ENCODE peak calls at places on chromosomes 13 and 19, in five cellular contexts. H is HFF-Myc, S is hypothalamus, N is nucleus accumbens, M is skeletal muscle cell. E is an unnamed sample.

GRCh38 chr13:60617863-60618733 is 221.1 kb downstream of the TDRD3 start:
- DNase-seq in S (no peak), H (no peak), N (no peak), M (no peak), E (no peak)

GRCh38 chr19:7845390-7846179 is 15.6 kb downstream of the EVI5L start:
- DNase-seq in H (no peak), N (no peak), S (no peak), M (no peak), E (no peak)

GRCh38 chr13:43303040-43303729 is 279.8 kb downstream of the DNAJC15 start:
- DNase-seq in M (peak; percentile 33), N (peak; percentile 32), H (peak; percentile 59), S (no peak), E (no peak)

GRCh38 chr13:27631156-27631555 is 9.5 kb downstream of the POLR1D start:
- DNase-seq in M (no peak), N (no peak), H (no peak), S (no peak), E (no peak)

GRCh38 chr13:101654916-101655315 is 202.4 kb downstream of the ITGBL1 start:
- DNase-seq in N (no peak), S (no peak), M (no peak), H (no peak), E (no peak)

GRCh38 chr19:16457195-16457953 is 14.4 kb downstream of the EPS15L1 start:
- DNase-seq in S (no peak), N (no peak), M (peak; percentile 20), H (no peak), E (no peak)

GRCh38 chr13:36919833-36920611 is at the start of gene SMAD9:
- DNase-seq in N (peak; percentile 39), S (peak; percentile 19), M (peak; percentile 35), H (no peak), E (no peak)

GRCh38 chr19:21084343-21084742 is 2.3 kb downstream of the ZNF714 start:
- DNase-seq in N (peak; percentile 1), S (no peak), H (peak; percentile 43), M (peak; percentile 52), E (peak; percentile 6)

GRCh38 chr13:113561417-113562084 is 23.0 kb upstream of the TFDP1 start:
- DNase-seq in N (no peak), M (no peak), S (no peak), H (no peak), E (no peak)

GRCh38 chr19:44782729-44783128 is 5.0 kb downstream of the CBLC start:
- DNase-seq in N (no peak), M (no peak), H (no peak), S (no peak), E (no peak)

GRCh38 chr19:1987197-1988187 is 28.0 kb downstream of the BTBD2 start:
- DNase-seq in N (no peak), M (no peak), S (no peak), H (no peak), E (no peak)

GRCh38 chr19:1619094-1619439 is 13.8 kb upstream of the UQCR11 start:
- DNase-seq in H (no peak), S (no peak), N (no peak), M (no peak), E (no peak)

GRCh38 chr19:50794778-50795664 is 4.8 kb downstream of the ACP4 start:
- DNase-seq in H (peak; percentile 15), M (no peak), S (no peak), N (no peak), E (no peak)

GRCh38 chr13:42893346-42893745 is 98.7 kb downstream of the EPSTI1 start:
- DNase-seq in M (peak; percentile 90), H (no peak), N (no peak), S (no peak), E (no peak)

GRCh38 chr19:54616057-54616456 is 14.2 kb upstream of the LILRB1 start:
- DNase-seq in S (no peak), N (no peak), M (no peak), H (no peak), E (no peak)

GRCh38 chr19:3034845-3035541 is 5.9 kb upstream of the TLE2 start:
- DNase-seq in S (no peak), N (no peak), H (peak; percentile 17), M (peak; percentile 12), E (no peak)

GRCh38 chr19:5943623-5944022 is 29.6 kb downstream of the CAPS start:
- DNase-seq in M (peak; percentile 72), N (no peak), S (no peak), H (no peak), E (no peak)

GRCh38 chr19:30046522-30046921 is 104.5 kb downstream of the URI1 start:
- DNase-seq in M (no peak), N (no peak), H (no peak), S (no peak), E (no peak)

GRCh38 chr13:105037064-105037463 is 1498.4 kb downstream of the EFNB2 start:
- DNase-seq in S (no peak), N (no peak), H (no peak), M (peak; percentile 26), E (no peak)

GRCh38 chr19:32673573-32673972 is 1.4 kb downstream of the ANKRD27 start:
- DNase-seq in H (no peak), S (no peak), N (no peak), M (no peak), E (no peak)

GRCh38 chr13:48629282-48629681 is 24.4 kb upstream of the CYSLTR2 start:
- DNase-seq in S (no peak), M (no peak), N (no peak), H (no peak), E (no peak)

GRCh38 chr13:49060698-49061387 is 85.1 kb downstream of the FNDC3A start:
- DNase-seq in N (no peak), S (no peak), M (no peak), H (no peak), E (no peak)

GRCh38 chr13:46374710-46375109 is 12.3 kb downstream of the RUBCNL start:
- DNase-seq in N (no peak), M (no peak), S (no peak), H (no peak), E (no peak)

GRCh38 chr19:40392123-40392522 is 2.1 kb upstream of the HIPK4 start:
- DNase-seq in S (no peak), H (no peak), M (no peak), N (no peak), E (no peak)

GRCh38 chr13:92574499-92574898 is 652.1 kb upstream of the GPC6 start:
- DNase-seq in H (no peak), N (no peak), S (no peak), M (peak; percentile 3), E (no peak)

GRCh38 chr19:2627319-2627829 is 75.1 kb downstream of the GNG7 start:
- DNase-seq in N (peak; percentile 76), M (peak; percentile 95), H (peak; percentile 84), S (peak; percentile 48), E (peak; percentile 90)

GRCh38 chr19:17091758-17092333 is 16.3 kb downstream of the MYO9B start:
- DNase-seq in M (no peak), H (no peak), N (no peak), S (no peak), E (no peak)

GRCh38 chr19:10027158-10027997 is 14.1 kb downstream of the RDH8 start:
- DNase-seq in N (peak; percentile 74), H (peak; percentile 79), S (peak; percentile 53), M (peak; percentile 83), E (peak; percentile 82)

GRCh38 chr19:1956143-1956537 is 15.2 kb downstream of the CSNK1G2 start:
- DNase-seq in H (no peak), N (no peak), S (no peak), M (no peak), E (no peak)

GRCh38 chr19:40279120-40279551 is 6.0 kb downstream of the AKT2 start:
- DNase-seq in M (peak; percentile 51), N (peak; percentile 33), H (no peak), S (no peak), E (peak; percentile 8)

GRCh38 chr13:99376924-99377323 is 69.7 kb upstream of the GPR183 start:
- DNase-seq in N (no peak), H (no peak), S (no peak), M (no peak), E (no peak)

GRCh38 chr13:66972659-66973058 is 257.5 kb downstream of the PCDH9 start:
- DNase-seq in M (no peak), S (no peak), H (no peak), N (no peak), E (no peak)

GRCh38 chr19:40358773-40359172 is 10.3 kb downstream of the PLD3 start:
- DNase-seq in M (no peak), H (no peak), S (no peak), N (no peak), E (no peak)

GRCh38 chr19:2055871-2056809 is 5.1 kb upstream of the MKNK2 start:
- DNase-seq in S (no peak), M (no peak), N (no peak), H (peak; percentile 69), E (no peak)

GRCh38 chr19:44789943-44790467 is 12.3 kb downstream of the CBLC start:
- DNase-seq in S (no peak), H (no peak), M (no peak), N (no peak), E (no peak)

GRCh38 chr19:1774999-1775772 is 21.9 kb downstream of the ONECUT3 start:
- DNase-seq in S (no peak), N (no peak), H (no peak), M (no peak), E (no peak)

GRCh38 chr13:41054919-41055619 is 6.2 kb upstream of the WBP4 start:
- DNase-seq in S (no peak), M (no peak), H (no peak), N (no peak), E (no peak)

GRCh38 chr19:10936661-10937084 is 8.1 kb downstream of the TIMM29 start:
- DNase-seq in S (no peak), N (no peak), H (peak; percentile 73), M (peak; percentile 39), E (peak; percentile 71)

E was measured in AG04450.